ENCODE peak calls at places on chromosomes 6 and 20, in six cellular contexts. I is Peyer's patch, U is GM10248, K is PC-9, O is tibial nerve, B is GM13976. J is an unnamed sample.
A peak's percentile ranks its signal among the peaks of the same experiment; 100 is the strongest.

GRCh38 chr6:33620158-33620583 is 951 bp upstream of the ITPR3 start:
- DNase-seq in I (peak; percentile 71), U (peak; percentile 52), K (peak; percentile 58), O (peak; percentile 33), B (peak; percentile 53), J (peak; percentile 60)

GRCh38 chr6:7914991-7915789 is 4.6 kb upstream of the TXNDC5 start:
- DNase-seq in I (peak; percentile 73), U (no peak), K (no peak), O (no peak), B (no peak), J (no peak)

GRCh38 chr6:113110211-113110610 is 746.9 kb upstream of the MARCKS start:
- DNase-seq in I (no peak), U (no peak), K (no peak), O (no peak), B (no peak), J (no peak)

GRCh38 chr6:79250107-79250514 is 15.6 kb upstream of the HMGN3 start:
- DNase-seq in I (no peak), U (peak; percentile 34), K (no peak), O (no peak), B (peak; percentile 41), J (peak; percentile 36)

GRCh38 chr6:113359155-113360140 is 497.7 kb upstream of the MARCKS start:
- DNase-seq in I (no peak), U (no peak), K (no peak), O (no peak), B (no peak), J (no peak)

GRCh38 chr6:139853302-139853992 is 479.0 kb upstream of the CITED2 start:
- DNase-seq in I (peak; percentile 75), U (no peak), K (no peak), O (no peak), B (no peak), J (no peak)

GRCh38 chr20:44019638-44020335 is 105.1 kb downstream of the TOX2 start:
- DNase-seq in I (no peak), U (no peak), K (no peak), O (no peak), B (no peak), J (no peak)

GRCh38 chr6:145865175-145865574 is 50.6 kb upstream of the FBXO30 start:
- DNase-seq in I (no peak), U (no peak), K (no peak), O (no peak), B (no peak), J (no peak)

GRCh38 chr20:48527771-48528170 is 300.0 kb downstream of the PREX1 start:
- DNase-seq in I (no peak), U (no peak), K (no peak), O (no peak), B (no peak), J (no peak)

GRCh38 chr6:55802259-55802658 is 73.1 kb downstream of the BMP5 start:
- DNase-seq in I (no peak), U (no peak), K (no peak), O (no peak), B (no peak), J (no peak)

GRCh38 chr6:87730310-87730709 is 28.3 kb upstream of the AKIRIN2 start:
- DNase-seq in I (peak; percentile 69), U (no peak), K (no peak), O (peak; percentile 38), B (no peak), J (no peak)

GRCh38 chr20:59393142-59393541 is 92.7 kb downstream of the EDN3 start:
- DNase-seq in I (no peak), U (no peak), K (no peak), O (no peak), B (no peak), J (no peak)

GRCh38 chr6:124967444-124967843 is 5.2 kb downstream of the RNF217 start:
- DNase-seq in I (no peak), U (no peak), K (no peak), O (no peak), B (no peak), J (no peak)

GRCh38 chr6:117601811-117602150 is 530 bp downstream of the GOPC start:
- DNase-seq in I (peak; percentile 50), U (no peak), K (no peak), O (no peak), B (no peak), J (no peak)

GRCh38 chr6:63395388-63395787 is 75.6 kb upstream of the LGSN start:
- DNase-seq in I (no peak), U (no peak), K (no peak), O (no peak), B (no peak), J (no peak)

GRCh38 chr20:50571466-50571865 is 61.3 kb downstream of the PTPN1 start:
- DNase-seq in I (no peak), U (no peak), K (no peak), O (no peak), B (no peak), J (no peak)

GRCh38 chr20:49701916-49702315 is 11.8 kb downstream of the B4GALT5 start:
- DNase-seq in I (no peak), U (no peak), K (no peak), O (no peak), B (no peak), J (no peak)

GRCh38 chr6:144066255-144066654 is 29.1 kb downstream of the SF3B5 start:
- DNase-seq in I (no peak), U (no peak), K (no peak), O (no peak), B (no peak), J (no peak)

GRCh38 chr6:159213401-159213800 is 44.2 kb downstream of the FNDC1 start:
- DNase-seq in I (no peak), U (no peak), K (no peak), O (no peak), B (no peak), J (no peak)

GRCh38 chr6:1770435-1770843 is 160.7 kb downstream of the FOXC1 start:
- DNase-seq in I (no peak), U (no peak), K (no peak), O (no peak), B (no peak), J (no peak)

GRCh38 chr6:147390909-147391536 is 117.5 kb upstream of the SAMD5 start:
- DNase-seq in I (no peak), U (no peak), K (peak; percentile 4), O (no peak), B (no peak), J (no peak)

GRCh38 chr6:77368660-77369313 is 94.5 kb downstream of the HTR1B start:
- DNase-seq in I (no peak), U (no peak), K (peak; percentile 62), O (no peak), B (no peak), J (no peak)

GRCh38 chr20:52219441-52219840 is 27.9 kb upstream of the ZFP64 start:
- DNase-seq in I (no peak), U (no peak), K (no peak), O (no peak), B (peak; percentile 28), J (no peak)

GRCh38 chr20:10040070-10040970 is 5.5 kb downstream of the ANKEF1 start:
- DNase-seq in I (no peak), U (no peak), K (no peak), O (no peak), B (no peak), J (no peak)

GRCh38 chr20:53389516-53389915 is 204.1 kb downstream of the ZNF217 start:
- DNase-seq in I (no peak), U (no peak), K (no peak), O (no peak), B (no peak), J (no peak)

GRCh38 chr20:53390780-53391179 is 202.9 kb downstream of the ZNF217 start:
- DNase-seq in I (no peak), U (no peak), K (no peak), O (no peak), B (no peak), J (no peak)

GRCh38 chr20:53386186-53386681 is 207.4 kb downstream of the ZNF217 start:
- DNase-seq in I (no peak), U (no peak), K (no peak), O (no peak), B (no peak), J (no peak)

GRCh38 chr20:53384392-53384791 is 209.2 kb downstream of the ZNF217 start:
- DNase-seq in I (no peak), U (no peak), K (no peak), O (no peak), B (no peak), J (no peak)

GRCh38 chr20:53387983-53388675 is 205.5 kb downstream of the ZNF217 start:
- DNase-seq in I (no peak), U (no peak), K (no peak), O (no peak), B (no peak), J (no peak)
- TF ChIP-seq CTCF in I (no peak), U (no peak), K (no peak), O (no peak), B (no peak), J (no peak)

DNA sequence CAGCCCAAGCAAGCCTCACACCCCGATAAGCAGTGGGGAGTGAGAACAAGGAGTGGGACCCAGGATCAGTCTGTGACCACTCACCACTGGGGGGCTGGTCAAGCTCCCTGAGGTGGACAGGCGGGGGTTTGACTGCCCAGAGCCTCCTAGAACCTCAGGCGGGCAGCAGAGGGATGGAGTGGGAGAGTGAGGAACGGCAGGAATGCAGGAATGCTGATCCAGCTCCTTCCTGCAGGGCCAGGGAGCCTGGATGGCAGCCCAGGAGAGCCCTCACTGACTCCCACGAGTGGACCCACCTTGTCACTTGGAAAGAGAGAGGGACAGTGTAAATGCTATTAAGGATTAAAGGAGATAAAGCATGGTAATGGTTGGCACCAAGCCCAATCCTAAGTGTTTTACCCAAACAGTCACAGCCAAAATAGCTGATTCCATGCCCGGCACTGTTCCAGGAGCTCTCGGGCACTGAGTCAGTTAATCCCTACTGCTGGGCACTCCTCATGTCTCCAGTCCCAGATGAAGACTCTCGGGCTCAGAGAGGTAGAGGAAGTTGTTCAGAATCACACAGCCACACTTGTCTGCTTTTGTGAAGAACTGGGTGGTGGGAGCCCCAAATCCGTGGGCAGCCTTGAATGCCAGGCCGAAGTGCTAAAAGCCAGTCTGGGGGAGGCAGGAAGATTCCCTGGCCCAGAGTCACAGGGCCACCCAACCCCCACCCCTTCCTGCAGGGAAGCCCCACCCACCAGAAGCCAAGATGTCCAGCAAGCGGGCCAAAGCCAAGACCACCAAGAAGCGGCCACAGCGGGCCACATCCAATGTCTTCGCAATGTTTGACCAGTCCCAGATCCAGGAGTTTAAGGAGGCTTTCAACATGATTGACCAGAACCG is 3.1 kb downstream of the MYL9 start:
- DNase-seq in I (no peak), U (no peak), K (no peak), O (no peak), B (no peak), J (no peak)
- TF ChIP-seq CTCF in I (no peak), U (no peak), K (no peak), O (no peak), B (no peak), J (no peak)

DNA sequence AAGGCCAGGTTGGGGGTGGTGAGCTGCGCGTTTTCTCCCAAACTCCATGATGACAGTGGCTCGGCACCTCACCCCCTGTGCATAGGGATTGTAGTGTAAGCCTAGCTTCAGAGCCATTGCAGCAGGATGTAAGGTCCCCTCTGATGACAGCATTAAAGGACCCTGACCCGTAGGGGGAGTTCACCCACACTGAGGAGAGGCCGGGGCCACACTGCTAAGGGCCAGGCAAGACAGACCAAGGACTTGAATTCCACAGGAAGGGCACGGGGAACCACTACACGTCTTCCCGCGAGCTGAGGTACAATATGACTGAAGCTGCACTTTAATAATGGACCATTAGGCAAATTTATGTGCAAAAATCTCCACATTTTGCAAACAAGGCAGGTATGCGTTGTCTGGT is 112.0 kb downstream of the FOXA2 start:
- DNase-seq in I (no peak), U (no peak), K (no peak), O (no peak), B (no peak), J (no peak)
- TF ChIP-seq CTCF in I (no peak), U (no peak), K (no peak), O (no peak), B (no peak), J (no peak)

GRCh38 chr20:16124491-16124890 is 448.8 kb downstream of the KIF16B start:
- DNase-seq in I (no peak), U (no peak), K (no peak), O (no peak), B (no peak), J (no peak)
- TF ChIP-seq CTCF in I (no peak), U (no peak), K (no peak), O (no peak), B (no peak), J (no peak)